ENCODE peak calls at places on chromosomes 1 and 21, in seven cellular contexts. J is Panc1; F is GM23338; W is WERI-Rb-1; B is psoas muscle; X is right lobe of liver; E is CD8-positive, alpha-beta T cell. Z is an unnamed sample.

GRCh38 chr1:30415171-30415940 is 308.0 kb downstream of the MATN1 start:
- DNase-seq in J (no peak), F (no peak), W (no peak), B (no peak), X (no peak), E (no peak), Z (no peak)

GRCh38 chr1:167057297-167057688 is 32.9 kb downstream of the GPA33 start:
- DNase-seq in J (no peak), F (peak; percentile 81), W (peak; percentile 55), B (no peak), X (peak; percentile 42), E (no peak), Z (no peak)

GRCh38 chr1:114011796-114012195 is 32.5 kb downstream of the OLFML3 start:
- DNase-seq in J (no peak), F (no peak), W (no peak), B (no peak), X (no peak), E (no peak), Z (no peak)

GRCh38 chr1:905071-905749 is 18.5 kb upstream of the SAMD11 start:
- DNase-seq in J (no peak), F (peak; percentile 76), W (no peak), B (peak; percentile 61), X (no peak), E (no peak), Z (no peak)

GRCh38 chr1:168758503-168758902 is 29.5 kb upstream of the DPT start:
- DNase-seq in J (no peak), F (no peak), W (no peak), B (no peak), X (no peak), E (no peak), Z (no peak)

GRCh38 chr1:56249244-56249643 is 330.1 kb downstream of the PLPP3 start:
- DNase-seq in J (no peak), F (no peak), W (no peak), B (peak; percentile 13), X (no peak), E (no peak), Z (no peak)

GRCh38 chr1:231241751-231242150 is 739 bp downstream of the GNPAT start:
- DNase-seq in J (no peak), F (peak; percentile 25), W (no peak), B (no peak), X (peak; percentile 29), E (peak; percentile 6), Z (no peak)

GRCh38 chr21:45889115-45889708 is 92.4 kb upstream of the COL6A1 start:
- DNase-seq in J (no peak), F (no peak), W (no peak), B (no peak), X (peak; percentile 7), E (no peak), Z (no peak)

DNA sequence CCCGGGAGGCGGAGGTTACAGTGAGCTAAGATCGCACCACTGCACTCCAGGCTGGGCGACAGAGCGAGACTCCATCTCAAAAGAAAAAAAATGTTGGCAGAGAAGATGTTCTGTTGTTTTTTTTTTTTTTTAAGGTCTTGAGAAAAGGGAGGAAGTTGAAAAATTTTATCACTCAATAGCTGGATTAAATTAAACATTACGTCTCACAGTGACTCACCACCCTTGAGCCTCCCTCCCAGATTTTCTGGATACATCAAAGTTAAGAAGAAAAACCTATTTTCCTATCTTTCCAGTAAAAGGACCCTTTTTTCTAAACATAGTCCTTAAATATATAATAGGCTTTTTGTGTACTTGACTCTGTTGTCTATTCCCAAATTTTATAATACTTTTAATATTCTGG is 35.5 kb downstream of the IFNAR1 start:
- DNase-seq in J (no peak), F (no peak), W (no peak), B (no peak), X (no peak), E (no peak), Z (no peak)
- H3K27ac ChIP-seq in J (no peak overlapping the region), F (no peak overlapping the region), W (no peak overlapping the region), B (peak overlapping the region; percentile 0), X (no peak overlapping the region), E (no peak overlapping the region), Z (peak overlapping the region; percentile 79)

GRCh38 chr21:25361765-25362164 is 245.5 kb downstream of the MRPL39 start:
- DNase-seq in J (no peak), F (no peak), W (no peak), B (no peak), X (no peak), E (no peak), Z (no peak)

GRCh38 chr21:25362375-25363267 is 244.7 kb downstream of the MRPL39 start:
- DNase-seq in J (no peak), F (no peak), W (no peak), B (no peak), X (no peak), E (no peak), Z (no peak)

GRCh38 chr21:25359724-25360123 is 247.6 kb downstream of the MRPL39 start:
- DNase-seq in J (no peak), F (no peak), W (no peak), B (no peak), X (no peak), E (no peak), Z (no peak)

GRCh38 chr21:25361097-25361496 is 246.2 kb downstream of the MRPL39 start:
- DNase-seq in J (no peak), F (no peak), W (no peak), B (no peak), X (no peak), E (no peak), Z (no peak)

DNA sequence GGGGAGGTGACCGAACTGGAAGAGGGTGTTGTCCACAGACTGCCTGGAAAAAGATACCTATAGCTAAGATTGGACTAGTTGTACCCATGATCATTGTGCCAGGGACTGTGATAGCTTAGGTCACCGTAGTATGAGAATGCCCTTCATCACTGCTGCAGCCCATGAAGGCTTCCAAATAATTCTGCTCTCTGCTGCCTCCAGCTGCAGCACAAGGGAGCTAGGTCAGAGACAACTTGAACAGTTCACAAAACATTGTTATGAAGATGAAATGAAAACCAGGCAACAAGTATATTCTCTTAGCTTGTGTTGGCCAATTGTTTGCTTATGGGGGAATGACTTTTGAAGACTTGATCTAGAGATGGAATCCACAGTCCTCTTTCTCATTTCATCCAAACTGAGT is 246.7 kb downstream of the MRPL39 start:
- DNase-seq in J (no peak), F (no peak), W (no peak), B (no peak), X (no peak), E (no peak), Z (no peak)
- TF ChIP-seq CTCF in J (peak; percentile 24), F (peak; percentile 25), W (peak; percentile 39), B (no peak), X (no peak), E (no peak), Z (no peak)

GRCh38 chr1:164757627-164758026 is 198.6 kb downstream of the PBX1 start:
- DNase-seq in J (no peak), F (no peak), W (no peak), B (no peak), X (no peak), E (no peak), Z (no peak)

GRCh38 chr1:164763098-164763497 is 204.1 kb downstream of the PBX1 start:
- DNase-seq in J (no peak), F (no peak), W (no peak), B (no peak), X (no peak), E (no peak), Z (no peak)

GRCh38 chr1:164759144-164759920 is 200.3 kb downstream of the PBX1 start:
- DNase-seq in J (no peak), F (peak; percentile 45), W (no peak), B (no peak), X (no peak), E (no peak), Z (no peak)

GRCh38 chr1:164760585-164760968 is 201.6 kb downstream of the PBX1 start:
- DNase-seq in J (no peak), F (no peak), W (no peak), B (no peak), X (no peak), E (no peak), Z (no peak)

DNA sequence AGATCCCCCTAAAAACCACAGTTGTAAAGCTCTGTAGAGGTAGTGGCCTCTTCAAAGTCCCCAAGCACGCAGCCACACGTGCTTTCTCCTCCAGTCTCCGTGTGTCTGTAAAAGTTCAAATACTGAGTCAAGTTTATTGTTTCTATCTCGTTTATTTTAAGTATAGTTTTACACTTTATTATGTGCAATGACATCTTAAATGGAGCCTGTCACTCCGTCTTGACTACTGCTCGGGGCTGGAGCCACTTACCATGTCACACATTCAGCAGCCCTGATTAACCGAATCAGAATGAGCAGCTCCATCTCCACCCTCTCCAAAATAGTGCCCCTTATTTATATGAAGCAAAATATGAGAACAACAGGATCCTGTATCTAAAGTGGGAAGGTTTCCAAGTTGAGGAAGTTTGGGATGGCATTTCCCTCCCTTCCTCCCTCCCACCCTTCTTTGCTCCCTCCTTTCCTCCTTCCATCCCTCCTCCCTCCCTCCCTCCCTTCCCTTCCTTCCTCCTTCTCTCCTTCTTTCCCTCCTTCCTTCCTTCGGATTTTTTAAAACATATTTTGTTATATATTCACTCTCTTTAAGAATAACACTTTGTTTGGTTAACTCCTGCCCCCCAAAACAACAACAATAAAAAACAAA is 201.1 kb downstream of the PBX1 start:
- DNase-seq in J (no peak), F (no peak), W (no peak), B (no peak), X (no peak), E (no peak), Z (no peak)
- H3K27ac ChIP-seq in J (no peak overlapping the region), F (no peak overlapping the region), W (no peak overlapping the region), B (no peak overlapping the region), X (no peak overlapping the region), E (no peak overlapping the region), Z (no peak overlapping the region)

GRCh38 chr21:33355355-33355754 is 30.6 kb downstream of the IFNAR1 start:
- DNase-seq in J (no peak), F (no peak), W (no peak), B (no peak), X (no peak), E (no peak), Z (no peak)
- TF ChIP-seq CTCF in J (no peak), F (no peak), W (no peak), B (no peak), X (no peak), E (no peak), Z (no peak)

Z was measured in tibial nerve.